ENCODE peak calls at places on chromosome 11, in five cellular contexts. V is mammary epithelial cell; F is activated effector memory CD4-positive, alpha-beta T cell treated with Interleukin-2 at 50 U/mL for 16 hours; I is putamen; S is islet precursor cell. E is an unnamed sample.

GRCh38 chr11:115616941-115617340 is 112.7 kb upstream of the CADM1 start:
- DNase-seq in V (no peak), F (no peak), I (no peak), S (no peak), E (no peak)

GRCh38 chr11:15893080-15893492 is 463.3 kb downstream of the SOX6 start:
- DNase-seq in V (peak; percentile 6), F (no peak), I (no peak), S (no peak), E (no peak)

GRCh38 chr11:426851-427250 is 12.1 kb upstream of the SIGIRR start:
- DNase-seq in V (no peak), F (no peak), I (no peak), S (no peak), E (no peak)

GRCh38 chr11:76233936-76234703 is 27.8 kb upstream of the WNT11 start:
- DNase-seq in V (peak; percentile 14), F (no peak), I (peak; percentile 29), S (peak; percentile 82), E (no peak)

GRCh38 chr11:128399186-128399585 is 188.2 kb downstream of the ETS1 start:
- DNase-seq in V (peak; percentile 54), F (no peak), I (no peak), S (no peak), E (no peak)

GRCh38 chr11:133064152-133064877 is 468.0 kb downstream of the OPCML start:
- DNase-seq in V (peak; percentile 30), F (no peak), I (peak; percentile 42), S (peak; percentile 95), E (no peak)

GRCh38 chr11:86698634-86699033 is 26.2 kb upstream of the ME3 start:
- DNase-seq in V (no peak), F (no peak), I (no peak), S (no peak), E (no peak)

GRCh38 chr11:68685656-68686380 is 1.5 kb downstream of the GAL start:
- DNase-seq in V (no peak), F (no peak), I (no peak), S (peak; percentile 47), E (no peak)